ENCODE peak calls at places on chromosome 2, in five cellular contexts. A is GM12878, Q is IMR-90, R is HepG2, U is K562. G is an unnamed sample.

GRCh38 chr2:201490291-201490690 is 38.8 kb downstream of the STRADB start:
- DNase-seq in A (no peak), Q (no peak), R (no peak), U (no peak), G (no peak)

GRCh38 chr2:106065268-106065982 is 128.7 kb downstream of the UXS1 start:
- DNase-seq in A (no peak), Q (no peak), R (no peak), U (no peak), G (peak)

GRCh38 chr2:237170017-237170416 is 84.3 kb downstream of the COPS8 start:
- DNase-seq in A (no peak), Q (peak), R (no peak), U (no peak), G (no peak)

GRCh38 chr2:79040967-79041582 is 15.6 kb downstream of the REG3G start:
- DNase-seq in A (no peak), Q (no peak), R (peak), U (peak), G (peak)

GRCh38 chr2:83143946-83144345 is 1315.1 kb downstream of the SUCLG1 start:
- DNase-seq in A (no peak), Q (no peak), R (no peak), U (no peak), G (no peak)

GRCh38 chr2:95350320-95351079 is 52.0 kb upstream of the FAHD2A start:
- DNase-seq in A (no peak), Q (no peak), R (no peak), U (no peak), G (no peak)

GRCh38 chr2:188956290-188956689 is 17.9 kb upstream of the COL3A1 start:
- DNase-seq in A (no peak), Q (no peak), R (no peak), U (no peak), G (no peak)

GRCh38 chr2:20359131-20359530 is 8.5 kb upstream of the PUM2 start:
- DNase-seq in A (no peak), Q (no peak), R (no peak), U (no peak), G (no peak)

GRCh38 chr2:19580264-19580663 is 221.8 kb upstream of the OSR1 start:
- DNase-seq in A (no peak), Q (no peak), R (no peak), U (no peak), G (no peak)

GRCh38 chr2:102385522-102385921 is 29.9 kb downstream of the IL18R1 start:
- DNase-seq in A (no peak), Q (no peak), R (no peak), U (no peak), G (no peak)

GRCh38 chr2:174138161-174138560 is 110.2 kb downstream of the OLA1 start:
- DNase-seq in A (no peak), Q (no peak), R (peak), U (peak), G (no peak)

GRCh38 chr2:96679843-96680242 is 37.3 kb downstream of the FER1L5 start:
- DNase-seq in A (no peak), Q (no peak), R (no peak), U (no peak), G (no peak)

GRCh38 chr2:158011055-158011771 is 90.5 kb upstream of the UPP2 start:
- DNase-seq in A (no peak), Q (no peak), R (no peak), U (peak), G (no peak)

DNA sequence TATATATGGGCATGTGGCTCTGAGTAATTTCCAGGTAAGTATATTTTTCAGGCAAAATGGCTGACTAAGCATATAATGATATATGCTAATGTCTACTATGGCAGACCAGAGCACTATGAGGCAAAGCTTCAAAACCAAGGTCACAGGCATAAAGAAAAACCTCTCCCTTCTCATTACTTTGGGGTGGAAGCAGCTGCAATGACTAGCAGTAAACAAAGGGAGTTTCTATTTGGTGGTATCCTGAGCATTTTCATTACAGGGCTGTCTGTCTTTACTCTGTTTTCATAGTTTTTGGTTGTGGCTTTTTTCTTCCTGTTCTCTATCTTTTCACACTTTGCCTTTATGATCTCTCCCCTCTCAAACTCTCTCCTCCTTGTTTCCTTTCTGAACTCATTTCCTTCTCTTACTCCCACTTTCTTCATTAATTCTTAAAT is 15.6 kb downstream of the PDE6D start:
- DNase-seq in A (peak), Q (no peak), R (no peak), U (no peak), G (no peak)
- TF ChIP-seq MXI1 in A (no peak), Q (no peak), R (no peak), U (no peak), G (no peak)

GRCh38 chr2:3449106-3449505 is 69.6 kb downstream of the TRAPPC12 start:
- DNase-seq in A (no peak), Q (no peak), R (no peak), U (no peak), G (peak)

GRCh38 chr2:3447789-3448317 is 68.4 kb downstream of the TRAPPC12 start:
- DNase-seq in A (no peak), Q (no peak), R (no peak), U (no peak), G (peak)

GRCh38 chr2:3449936-3450335 is 69.4 kb downstream of the ADI1 start:
- DNase-seq in A (no peak), Q (no peak), R (no peak), U (no peak), G (no peak)

GRCh38 chr2:3451926-3452671 is 67.2 kb downstream of the ADI1 start:
- DNase-seq in A (no peak), Q (no peak), R (no peak), U (no peak), G (no peak)

GRCh38 chr2:3450385-3451031 is 68.8 kb downstream of the ADI1 start:
- DNase-seq in A (no peak), Q (no peak), R (no peak), U (no peak), G (no peak)
- TF ChIP-seq MXI1 in A (no peak), Q (no peak), R (no peak), U (no peak), G (no peak)

GRCh38 chr2:190882831-190883582 is 2.4 kb downstream of the GLS start:
- DNase-seq in A (no peak), Q (no peak), R (no peak), U (no peak), G (no peak)

GRCh38 chr2:190889175-190889943 is 8.7 kb downstream of the GLS start:
- DNase-seq in A (no peak), Q (no peak), R (no peak), U (no peak), G (no peak)

GRCh38 chr2:190891370-190891769 is 10.7 kb downstream of the GLS start:
- DNase-seq in A (peak), Q (no peak), R (no peak), U (no peak), G (no peak)

GRCh38 chr2:190888449-190888848 is 7.8 kb downstream of the GLS start:
- DNase-seq in A (no peak), Q (no peak), R (no peak), U (no peak), G (no peak)

GRCh38 chr2:190887089-190887488 is 6.5 kb downstream of the GLS start:
- DNase-seq in A (peak), Q (peak), R (no peak), U (no peak), G (no peak)
- TF ChIP-seq MXI1 in A (no peak), Q (no peak), R (no peak), U (no peak), G (no peak)

DNA sequence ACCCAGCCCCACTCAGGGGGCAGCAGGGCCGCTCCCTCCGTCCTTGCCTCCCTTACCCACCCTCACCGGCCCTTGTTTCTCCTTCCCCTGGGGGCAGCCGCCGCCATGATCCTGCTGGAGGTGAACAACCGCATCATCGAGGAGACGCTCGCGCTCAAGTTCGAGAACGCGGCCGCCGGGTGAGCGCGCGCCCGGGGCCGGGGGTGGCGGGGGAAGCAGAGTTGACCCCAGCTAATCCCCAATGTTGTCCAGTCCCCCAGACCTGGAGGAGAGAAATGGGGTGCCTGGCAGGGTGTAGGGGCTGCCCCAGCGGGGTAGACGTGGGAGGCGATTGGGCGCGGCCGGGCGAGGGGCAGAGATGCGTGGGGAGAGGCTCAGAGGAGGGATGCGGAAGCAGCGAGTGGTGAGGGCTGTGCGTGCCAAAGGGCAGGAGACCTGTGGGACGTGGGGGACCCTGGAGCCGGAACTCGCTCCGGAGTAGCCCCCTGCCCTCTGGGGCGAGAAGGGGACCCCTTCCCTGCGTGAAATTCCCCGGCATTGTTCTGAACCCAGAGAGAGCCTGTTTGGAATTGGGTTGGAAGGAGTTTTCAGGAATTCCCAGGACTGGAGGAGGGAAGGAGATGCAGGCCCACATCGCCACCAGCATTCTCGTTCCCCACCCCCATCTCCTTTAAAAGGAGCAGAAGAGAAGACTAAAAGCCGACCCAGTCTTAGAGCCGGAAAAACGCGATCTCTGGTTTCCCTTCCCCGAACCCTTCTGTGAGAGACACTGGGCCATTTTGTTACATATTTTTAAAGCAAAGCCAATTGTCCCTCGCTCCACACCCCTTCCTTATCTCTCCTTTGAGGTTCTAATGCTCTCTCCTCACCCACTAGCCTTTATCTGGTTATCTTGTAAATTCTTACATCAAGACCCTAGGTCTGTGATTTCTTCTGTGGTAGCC is 649 bp downstream of the ARPC2 start:
- DNase-seq in A (no peak), Q (peak), R (peak), U (no peak), G (peak)
- TF ChIP-seq MXI1 in A (no peak), Q (no peak), R (no peak), U (no peak), G (peak)

DNA sequence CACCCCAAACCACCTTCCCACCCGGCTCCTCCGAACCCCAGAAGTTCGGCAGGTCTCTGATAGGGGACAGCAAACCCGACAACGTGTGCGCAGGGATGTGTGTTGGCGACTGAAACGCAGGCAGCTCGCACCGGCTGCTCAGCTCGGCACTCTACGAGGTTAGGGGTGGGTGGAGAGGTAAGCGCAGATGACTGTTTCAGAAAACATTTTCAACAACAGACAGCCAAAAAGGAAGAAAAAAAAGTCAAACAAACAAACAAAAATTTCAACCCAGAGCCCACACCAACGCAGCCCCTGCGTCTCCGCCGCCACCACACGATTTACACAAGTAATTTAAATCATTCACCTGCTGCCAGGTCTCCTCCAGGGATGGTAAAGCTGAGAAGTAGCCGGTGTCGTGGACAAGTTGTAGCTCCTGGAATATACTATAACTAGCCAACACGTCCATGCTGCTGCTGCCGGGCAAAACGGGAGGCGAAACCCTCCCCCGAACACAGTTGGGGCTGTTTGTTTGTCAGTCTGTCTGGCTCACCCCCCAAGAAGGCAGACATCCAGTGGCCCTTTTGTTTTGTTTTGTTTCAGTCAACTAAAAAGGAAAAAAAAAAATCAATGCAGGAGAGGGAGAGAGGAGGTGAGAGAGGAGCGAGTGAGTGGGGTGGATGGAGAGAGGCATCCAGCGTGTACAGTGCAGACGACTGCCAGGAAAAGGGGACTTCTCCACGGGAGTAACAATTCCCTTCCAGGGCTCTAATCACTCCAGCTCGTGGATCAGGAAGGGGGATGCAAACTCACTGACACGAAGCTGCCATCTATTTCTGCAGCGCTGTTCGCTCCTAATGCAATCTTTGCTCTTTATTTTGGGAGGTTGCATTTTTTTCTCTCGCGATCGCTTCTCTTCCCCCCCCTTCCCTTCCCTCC is at the start of gene KLF7:
- DNase-seq in A (no peak), Q (peak), R (no peak), U (peak), G (peak)
- TF ChIP-seq MXI1 in A (peak), Q (peak), R (no peak), U (no peak), G (peak)

DNA sequence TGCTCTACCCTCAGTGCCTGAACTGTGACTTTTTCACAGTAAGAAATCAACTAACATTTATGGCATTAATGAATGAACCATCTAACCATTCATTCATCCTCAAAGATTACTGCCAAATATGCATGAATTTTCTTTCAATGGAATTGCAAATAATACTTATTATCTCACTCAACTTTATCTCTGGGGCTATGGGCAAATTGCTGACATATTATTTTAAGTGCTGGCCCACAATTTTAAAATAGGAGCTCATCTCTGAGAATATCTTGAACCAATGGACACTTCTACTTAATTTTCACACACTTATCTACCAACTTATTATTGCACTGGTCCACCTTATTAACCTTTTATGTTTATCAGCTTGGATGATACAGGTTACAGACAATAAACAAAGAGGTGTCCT is 182.8 kb downstream of the RBM43 start:
- DNase-seq in A (no peak), Q (no peak), R (no peak), U (no peak), G (no peak)
- TF ChIP-seq MXI1 in A (no peak), Q (no peak), R (no peak), U (no peak), G (no peak)

DNA sequence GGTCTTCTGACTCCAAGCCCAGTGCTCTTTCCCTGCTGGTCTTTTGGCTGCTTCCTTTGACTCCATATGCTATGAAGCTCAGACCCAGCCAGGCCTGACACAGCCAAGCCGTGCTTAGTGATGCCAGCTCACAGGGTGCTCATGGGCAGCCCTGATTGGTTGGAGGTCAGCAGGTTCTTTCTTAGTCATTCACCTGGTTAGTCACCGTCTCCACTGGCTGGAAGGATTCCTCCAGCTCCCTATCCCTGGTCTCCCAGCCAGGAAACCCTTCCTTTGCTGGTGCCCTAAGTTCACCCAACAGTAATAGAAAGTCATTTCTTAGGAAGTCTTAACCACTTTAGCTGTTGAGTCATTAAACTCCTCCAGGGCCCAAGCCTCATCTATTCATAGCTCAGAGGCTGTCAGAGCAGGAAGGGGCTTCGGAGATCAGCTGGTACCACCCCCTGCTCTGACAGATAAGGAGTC is 3.9 kb downstream of the KCNK3 start:
- DNase-seq in A (no peak), Q (peak), R (no peak), U (no peak), G (no peak)
- TF ChIP-seq MXI1 in A (no peak), Q (no peak), R (no peak), U (no peak), G (no peak)

G was measured in SK-N-SH.